ENCODE peak calls at places on chromosomes 13 and 19, in four cellular contexts. A is A549, J is uterus, G is esophagus squamous epithelium. I is an unnamed sample.

GRCh38 chr13:35496761-35497386 is 20.4 kb upstream of the MAB21L1 start:
- DNase-seq in J (no peak), G (no peak), A (no peak), I (no peak)

GRCh38 chr19:1109032-1109541 is 5.3 kb downstream of the GPX4 start:
- DNase-seq in J (no peak), A (no peak), G (no peak), I (no peak)

GRCh38 chr13:75222031-75222430 is 259.9 kb downstream of the TBC1D4 start:
- DNase-seq in A (no peak), J (no peak), G (no peak), I (no peak)

GRCh38 chr13:113157206-113157928 is 1.1 kb upstream of the PROZ start:
- DNase-seq in A (no peak), G (no peak), J (no peak), I (peak)

GRCh38 chr13:97977982-97978381 is 24.5 kb downstream of the IPO5 start:
- DNase-seq in A (no peak), G (no peak), J (no peak), I (no peak)

GRCh38 chr13:55230570-55230908 is 1910.2 kb upstream of the PRR20A start:
- DNase-seq in G (no peak), A (no peak), J (no peak), I (no peak)

GRCh38 chr13:86464193-86464592 is 665.0 kb upstream of the SLITRK6 start:
- DNase-seq in A (no peak), G (no peak), J (no peak), I (no peak)

GRCh38 chr13:27583645-27584044 is 36.7 kb downstream of the LNX2 start:
- DNase-seq in J (no peak), A (no peak), G (no peak), I (no peak)

GRCh38 chr13:20291675-20292074 is 59.6 kb upstream of the GJB6 start:
- DNase-seq in A (no peak), J (no peak), G (no peak), I (no peak)

GRCh38 chr13:111336666-111337065 is 16.2 kb downstream of the TEX29 start:
- DNase-seq in A (no peak), J (no peak), G (no peak), I (no peak)

GRCh38 chr13:113906566-113906965 is 42.7 kb upstream of the GAS6 start:
- DNase-seq in J (peak), A (no peak), G (no peak), I (peak)

GRCh38 chr13:113979791-113980471 is 6.1 kb upstream of the C13orf46 start:
- DNase-seq in J (peak), A (no peak), G (no peak), I (no peak)

GRCh38 chr13:51998723-51999471 is 12.4 kb downstream of the ATP7B start:
- DNase-seq in J (no peak), A (no peak), G (no peak), I (no peak)

GRCh38 chr13:28340272-28340793 is 154.6 kb downstream of the FLT1 start:
- DNase-seq in J (no peak), G (no peak), A (no peak), I (no peak)

GRCh38 chr13:89214115-89214514 is 1542.9 kb downstream of the SLITRK5 start:
- DNase-seq in G (no peak), A (no peak), J (no peak), I (no peak)

GRCh38 chr19:40281381-40282208 is 3.5 kb downstream of the AKT2 start:
- DNase-seq in A (no peak), G (no peak), J (no peak), I (no peak)

GRCh38 chr19:50008532-50008931 is 16.6 kb downstream of the VRK3 start:
- DNase-seq in A (no peak), G (no peak), J (no peak), I (no peak)

GRCh38 chr13:47337781-47338507 is 441.1 kb upstream of the HTR2A start:
- DNase-seq in G (no peak), J (no peak), A (no peak), I (no peak)

GRCh38 chr13:110893571-110893970 is 21.3 kb downstream of the ANKRD10 start:
- DNase-seq in A (no peak), J (no peak), G (no peak), I (no peak)

GRCh38 chr19:39845621-39846175 is 481 bp downstream of the FBL start:
- DNase-seq in A (peak), G (no peak), J (no peak), I (no peak)

GRCh38 chr13:100203696-100204367 is 114.9 kb downstream of the PCCA start:
- DNase-seq in J (no peak), G (no peak), A (no peak), I (no peak)

GRCh38 chr19:29446331-29446730 is 79.5 kb upstream of the VSTM2B start:
- DNase-seq in J (no peak), G (no peak), A (no peak), I (no peak)

GRCh38 chr19:53389591-53390377 is 5.2 kb upstream of the ZNF765 start:
- DNase-seq in G (no peak), A (no peak), J (no peak), I (no peak)

GRCh38 chr19:9847087-9847671 is 12.1 kb downstream of the PIN1 start:
- DNase-seq in A (peak), J (peak), G (no peak), I (peak)

GRCh38 chr19:38656171-38656981 is 8.9 kb downstream of the ACTN4 start:
- DNase-seq in J (no peak), A (no peak), G (no peak), I (no peak)

GRCh38 chr13:48185018-48185417 is 48.0 kb upstream of the ITM2B start:
- DNase-seq in G (no peak), J (no peak), A (no peak), I (no peak)

GRCh38 chr13:75079226-75079625 is 402.7 kb downstream of the TBC1D4 start:
- DNase-seq in A (no peak), G (no peak), J (no peak), I (no peak)

GRCh38 chr13:99261040-99261439 is 2.9 kb upstream of the GPR18 start:
- DNase-seq in A (no peak), G (no peak), J (no peak), I (no peak)

GRCh38 chr19:18612051-18612771 is 459 bp upstream of the TMEM59L start:
- DNase-seq in J (no peak), A (no peak), G (no peak), I (no peak)

GRCh38 chr13:51041126-51041525 is 69.9 kb downstream of the C13orf42 start:
- DNase-seq in J (no peak), A (no peak), G (no peak), I (no peak)

GRCh38 chr19:17341845-17342244 is 4.5 kb downstream of the GTPBP3 start:
- DNase-seq in G (no peak), A (no peak), J (no peak), I (no peak)

GRCh38 chr19:17341386-17341785 is 4.0 kb downstream of the GTPBP3 start:
- DNase-seq in A (no peak), J (no peak), G (no peak), I (no peak)

GRCh38 chr19:17339088-17339741 is 1.9 kb downstream of the GTPBP3 start:
- DNase-seq in J (no peak), G (no peak), A (no peak), I (no peak)

GRCh38 chr19:17340302-17340870 is 3.0 kb downstream of the GTPBP3 start:
- DNase-seq in G (no peak), A (no peak), J (no peak), I (no peak)

GRCh38 chr19:17340871-17341357 is 3.6 kb downstream of the GTPBP3 start:
- DNase-seq in A (no peak), J (no peak), G (no peak), I (no peak)
- TF ChIP-seq CTCF in A (no peak), J (no peak), G (no peak), I (no peak)

DNA sequence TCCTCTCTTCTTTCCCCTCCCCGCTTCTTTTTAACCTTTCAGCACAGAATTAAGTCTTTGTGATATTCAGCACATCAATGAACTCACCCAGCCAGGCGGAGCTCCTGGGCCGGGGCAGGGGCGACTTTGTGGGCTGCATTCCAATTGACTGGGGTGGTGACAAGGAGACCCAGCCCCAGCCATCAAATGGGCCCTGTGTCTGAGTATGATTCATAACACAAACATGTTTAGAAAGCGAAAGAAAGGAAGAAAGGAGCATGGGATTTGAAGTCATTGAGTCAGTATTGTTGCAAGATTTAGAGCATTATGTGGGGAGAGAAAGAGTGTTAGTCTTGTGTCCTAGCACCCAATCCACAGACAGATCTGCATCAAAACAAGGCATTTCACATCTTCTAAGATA is 185.3 kb downstream of the LHFPL6 start:
- DNase-seq in G (no peak), J (no peak), A (no peak), I (no peak)
- H3K4me3 ChIP-seq in G (peak), J (no peak), A (no peak), I (no peak)

GRCh38 chr13:32211788-32212187 is 103.4 kb downstream of the ZAR1L start:
- DNase-seq in G (no peak), A (no peak), J (no peak), I (no peak)

GRCh38 chr13:32206097-32206740 is 108.9 kb downstream of the ZAR1L start:
- DNase-seq in J (no peak), A (no peak), G (no peak), I (no peak)

GRCh38 chr13:32210081-32210480 is 105.1 kb downstream of the ZAR1L start:
- DNase-seq in G (no peak), A (no peak), J (no peak), I (no peak)

GRCh38 chr13:32209670-32210069 is 105.5 kb downstream of the ZAR1L start:
- DNase-seq in J (no peak), G (no peak), A (no peak), I (no peak)

GRCh38 chr13:32208860-32209259 is 106.3 kb downstream of the ZAR1L start:
- DNase-seq in A (no peak), J (no peak), G (no peak), I (no peak)
- TF ChIP-seq POLR2A in A (no peak), J (no peak), G (no peak), I (no peak)

GRCh38 chr19:2187164-2187563 is 23.4 kb downstream of the DOT1L start:
- DNase-seq in A (no peak), G (no peak), J (no peak), I (no peak)

GRCh38 chr19:2181618-2181997 is 17.9 kb downstream of the DOT1L start:
- DNase-seq in G (no peak), A (no peak), J (no peak), I (no peak)

GRCh38 chr19:2186071-2186846 is 22.5 kb downstream of the DOT1L start:
- DNase-seq in A (no peak), J (peak), G (no peak), I (peak)

GRCh38 chr19:2185734-2186070 is 22.0 kb downstream of the DOT1L start:
- DNase-seq in A (no peak), J (no peak), G (no peak), I (no peak)

GRCh38 chr19:2184422-2185012 is 20.8 kb downstream of the DOT1L start:
- DNase-seq in G (no peak), J (no peak), A (no peak), I (no peak)
- TF ChIP-seq CTCF in G (no peak), J (no peak), A (no peak), I (no peak)

GRCh38 chr19:3949294-3949693 is 16.4 kb downstream of the NMRK2 start:
- DNase-seq in J (no peak), A (no peak), G (no peak), I (no peak)

GRCh38 chr19:3955688-3956087 is 15.2 kb downstream of the DAPK3 start:
- DNase-seq in A (no peak), G (no peak), J (no peak), I (no peak)

GRCh38 chr19:3954107-3954506 is 16.8 kb downstream of the DAPK3 start:
- DNase-seq in J (no peak), G (no peak), A (no peak), I (no peak)

GRCh38 chr19:3949997-3950859 is 17.4 kb downstream of the NMRK2 start:
- DNase-seq in J (no peak), A (no peak), G (no peak), I (no peak)

GRCh38 chr19:3950871-3951861 is 18.3 kb downstream of the NMRK2 start:
- DNase-seq in G (no peak), A (no peak), J (no peak), I (no peak)
- H3K4me3 ChIP-seq in G (peak), A (no peak), J (peak), I (no peak)

GRCh38 chr19:45056831-45057230 is 18.0 kb downstream of the CLASRP start:
- DNase-seq in J (no peak), G (no peak), A (no peak), I (no peak)

GRCh38 chr19:45061965-45062364 is 14.3 kb downstream of the ZNF296 start:
- DNase-seq in J (no peak), A (no peak), G (no peak), I (no peak)

GRCh38 chr19:45059258-45059965 is 16.9 kb downstream of the ZNF296 start:
- DNase-seq in G (no peak), J (peak), A (peak), I (peak)

GRCh38 chr19:45057444-45057843 is 18.6 kb downstream of the CLASRP start:
- DNase-seq in G (no peak), A (no peak), J (no peak), I (no peak)

GRCh38 chr19:45058622-45059159 is 17.6 kb downstream of the ZNF296 start:
- DNase-seq in G (no peak), A (no peak), J (no peak), I (no peak)
- TF ChIP-seq POLR2A in G (no peak), A (no peak), J (no peak), I (no peak)

DNA sequence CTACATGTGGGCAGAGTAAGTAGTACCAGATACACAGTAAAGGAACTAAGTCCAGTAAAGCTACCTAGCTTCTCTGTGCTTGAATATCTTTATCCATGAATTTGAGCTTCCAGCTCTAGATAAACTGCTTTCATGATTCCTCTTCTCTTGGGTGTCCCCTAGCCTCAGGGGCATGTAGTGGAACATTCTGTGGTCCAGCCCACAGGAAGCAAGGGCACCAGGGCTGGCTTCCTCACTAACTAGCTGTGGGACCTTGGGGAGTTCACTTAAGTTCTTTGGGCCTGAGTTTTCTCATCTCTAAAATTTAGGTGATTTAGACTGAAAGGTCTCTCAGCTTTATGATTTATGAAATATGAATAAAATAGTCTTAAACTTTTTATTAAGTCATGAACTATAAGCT is 185.7 kb downstream of the KATNAL1 start:
- DNase-seq in A (no peak), J (no peak), G (no peak), I (no peak)
- TF ChIP-seq CTCF in A (no peak), J (no peak), G (no peak), I (no peak)

I was measured in lower leg skin.